ENCODE peak calls at places on chromosomes 7 and 10, in ten cellular contexts. J is endothelial cell; R is WTC11; V is stomach; S is astrocyte of the spinal cord; F is GM10248; M is pancreas; W is dorsolateral prefrontal cortex; T is heart right ventricle; Q is CD4-positive, alpha-beta T cell. L is an unnamed sample.

GRCh38 chr10:94103902-94104301 is 110.2 kb downstream of the PLCE1 start:
- DNase-seq in M (no peak), J (no peak), S (peak), W (no peak), F (no peak), Q (no peak), V (no peak), R (no peak), T (no peak), L (no peak)

GRCh38 chr10:116056445-116057293 is 216.3 kb downstream of the GFRA1 start:
- DNase-seq in W (no peak), Q (no peak), R (no peak), S (no peak), V (no peak), F (no peak), M (no peak), J (no peak), T (no peak), L (no peak)

GRCh38 chr7:131488361-131488760 is 68.1 kb downstream of the PODXL start:
- DNase-seq in R (no peak), M (no peak), F (no peak), T (no peak), J (no peak), V (no peak), Q (no peak), W (no peak), S (no peak), L (no peak)

GRCh38 chr10:126130291-126130710 is 233.9 kb downstream of the FANK1 start:
- DNase-seq in Q (no peak), F (no peak), M (peak), R (no peak), S (no peak), W (no peak), T (peak), J (no peak), V (no peak), L (no peak)

GRCh38 chr10:32943854-32944661 is 14.0 kb downstream of the ITGB1 start:
- DNase-seq in S (no peak), T (peak), J (no peak), Q (no peak), W (no peak), F (no peak), R (peak), V (no peak), M (no peak), L (no peak)

GRCh38 chr7:17946591-17946990 is 6.3 kb upstream of the SNX13 start:
- DNase-seq in Q (no peak), S (no peak), F (peak), J (no peak), T (no peak), M (no peak), V (no peak), R (no peak), W (no peak), L (no peak)

GRCh38 chr7:42931447-42931833 is 534 bp downstream of the PSMA2 start:
- DNase-seq in V (no peak), J (no peak), W (no peak), F (no peak), Q (no peak), R (no peak), S (no peak), M (no peak), T (no peak), L (no peak)

GRCh38 chr10:48503293-48503911 is 101.5 kb downstream of the ARHGAP22 start:
- DNase-seq in F (no peak), S (no peak), J (no peak), W (no peak), R (no peak), M (no peak), Q (no peak), V (peak), T (no peak), L (no peak)

GRCh38 chr10:48493083-48493871 is 111.6 kb downstream of the ARHGAP22 start:
- DNase-seq in R (no peak), F (no peak), S (no peak), J (no peak), T (no peak), M (no peak), V (peak), Q (no peak), W (no peak), L (no peak)

GRCh38 chr7:127736511-127736910 is 84.5 kb downstream of the SND1 start:
- DNase-seq in F (no peak), W (no peak), V (peak), S (no peak), T (no peak), R (no peak), Q (no peak), M (no peak), J (no peak), L (no peak)

GRCh38 chr10:38032881-38033280 is 22.4 kb downstream of the ZNF33A start:
- DNase-seq in M (no peak), R (no peak), F (no peak), V (no peak), W (no peak), Q (no peak), T (no peak), S (no peak), J (no peak), L (no peak)

GRCh38 chr10:106336874-106337273 is 827.6 kb downstream of the SORCS1 start:
- DNase-seq in F (no peak), S (no peak), V (no peak), R (no peak), T (no peak), Q (no peak), W (no peak), J (no peak), M (no peak), L (no peak)

GRCh38 chr7:77338883-77339629 is 77.1 kb downstream of the GSAP start:
- DNase-seq in T (no peak), J (no peak), W (no peak), V (no peak), F (no peak), S (no peak), Q (no peak), R (no peak), M (no peak), L (no peak)

GRCh38 chr10:3194871-3195270 is 22.3 kb upstream of the PITRM1 start:
- DNase-seq in M (no peak), Q (no peak), R (no peak), F (no peak), S (no peak), J (no peak), T (no peak), V (no peak), W (no peak), L (no peak)

GRCh38 chr10:73414230-73414981 is 548 bp upstream of the ANXA7 start:
- DNase-seq in W (no peak), V (no peak), T (no peak), R (no peak), M (no peak), J (no peak), S (no peak), F (no peak), Q (no peak), L (no peak)
- TF ChIP-seq CTCF in W (no peak), V (no peak), T (no peak), R (no peak), M (no peak), J (peak), S (no peak), F (no peak), Q (peak), L (no peak)

DNA sequence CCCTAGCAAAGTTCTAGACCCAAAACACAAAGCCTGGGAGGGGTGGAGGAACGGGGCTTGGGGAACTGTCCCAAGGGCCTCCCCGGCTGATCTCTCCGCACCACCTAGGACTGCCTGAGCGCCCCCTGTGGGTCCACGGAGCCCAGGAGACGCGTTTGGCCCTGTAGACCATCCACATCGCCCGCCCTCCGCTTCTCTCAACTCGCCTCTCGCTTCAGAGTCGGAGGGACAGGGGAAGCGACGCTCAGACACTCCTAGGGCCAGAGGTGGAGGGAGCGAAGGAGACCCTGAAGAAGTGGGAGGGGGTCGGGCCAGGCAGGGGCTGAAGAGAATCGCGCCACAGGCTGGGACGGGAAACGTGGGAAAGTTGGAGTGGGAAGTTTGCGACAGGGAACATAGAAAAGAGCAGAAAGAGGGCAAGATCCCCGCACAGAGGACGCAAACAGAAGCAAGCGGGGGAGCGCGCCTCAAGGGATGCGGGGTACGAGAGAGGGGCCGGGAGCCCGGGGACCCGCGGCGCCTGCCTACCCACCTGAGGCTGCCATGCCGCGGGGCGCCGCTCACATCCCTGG is 378 bp downstream of the PIK3AP1 start:
- DNase-seq in Q (peak), S (no peak), V (peak), M (peak), R (peak), F (peak), T (peak), J (peak), W (no peak), L (no peak)
- TF ChIP-seq CTCF in Q (peak), S (peak), V (no peak), M (peak), R (no peak), F (peak), T (no peak), J (no peak), W (no peak), L (no peak)

DNA sequence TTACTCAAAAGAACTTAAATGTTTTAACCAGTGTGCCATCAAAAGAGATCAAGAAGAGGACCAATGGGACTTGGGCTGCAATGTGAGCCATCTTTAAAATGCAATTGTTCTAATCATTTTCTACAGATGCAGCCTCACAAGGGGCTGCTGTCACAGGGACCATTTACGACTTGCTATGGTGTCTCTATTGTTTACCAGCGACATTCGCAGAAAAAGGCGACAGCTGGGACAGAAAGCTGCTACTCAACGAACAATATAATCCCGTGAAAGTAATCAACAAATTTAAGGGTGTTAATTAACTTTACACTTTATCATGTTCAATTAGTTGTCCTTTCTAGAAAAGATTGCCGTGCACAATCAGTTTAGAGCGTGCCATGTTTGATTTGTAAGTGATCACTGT is 110.9 kb downstream of the HIBADH start:
- DNase-seq in Q (no peak), S (no peak), W (no peak), V (no peak), J (no peak), T (no peak), R (no peak), F (no peak), M (no peak), L (no peak)
- TF ChIP-seq CTCF in Q (no peak), S (no peak), W (no peak), V (no peak), J (no peak), T (no peak), R (no peak), F (no peak), M (no peak), L (no peak)

GRCh38 chr7:107167483-107168232 is 1.1 kb upstream of the HBP1 start:
- DNase-seq in M (peak), F (no peak), W (no peak), V (peak), R (no peak), Q (no peak), S (peak), T (no peak), J (no peak), L (no peak)
- TF ChIP-seq CTCF in M (peak), F (peak), W (peak), V (peak), R (no peak), Q (peak), S (peak), T (peak), J (peak), L (peak)

GRCh38 chr10:77821551-77821950 is 105.0 kb downstream of the DLG5 start:
- DNase-seq in S (no peak), W (no peak), V (no peak), T (peak), F (no peak), M (no peak), J (no peak), Q (no peak), R (no peak), L (no peak)
- TF ChIP-seq CTCF in S (no peak), W (no peak), V (no peak), T (no peak), F (no peak), M (no peak), J (no peak), Q (no peak), R (no peak), L (no peak)

DNA sequence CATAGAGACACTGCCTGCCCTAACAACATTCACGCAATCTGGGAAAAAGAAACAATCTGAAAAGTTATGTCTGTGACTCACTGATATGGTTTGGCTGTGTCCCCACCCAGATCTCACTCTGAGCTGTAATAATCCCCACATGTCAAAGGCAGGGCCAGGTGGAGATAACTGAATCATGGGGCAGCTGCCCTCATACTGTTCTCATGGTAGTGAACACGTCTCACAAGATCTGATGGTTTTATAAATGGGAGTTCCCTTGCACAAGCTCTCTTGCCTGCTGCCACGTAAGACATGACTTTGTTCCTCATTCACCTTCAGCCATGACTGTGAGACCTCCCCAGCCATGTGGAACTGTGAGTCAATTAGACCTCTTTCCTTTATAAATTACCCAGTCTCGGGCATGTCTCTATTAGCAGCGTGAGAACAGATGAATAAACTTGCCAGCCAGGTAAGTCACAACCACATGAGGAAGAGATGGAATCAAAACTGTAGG is 341.5 kb upstream of the AOAH start:
- DNase-seq in F (no peak), W (no peak), S (peak), V (no peak), R (no peak), J (no peak), M (no peak), T (no peak), Q (no peak), L (no peak)
- TF ChIP-seq CTCF in F (no peak), W (no peak), S (no peak), V (no peak), R (no peak), J (no peak), M (no peak), T (no peak), Q (no peak), L (no peak)